ENCODE peak calls at places on chromosomes 4 and X, in five cellular contexts. N is activated T-helper 1 cell treated with anti-CD3 and anti-CD28 coated beads, Interleukin-2, amount 50 U/mL, for 16 hours; U is DMS153; A is brain microvascular endothelial cell; K is renal cortical epithelial cell. T is an unnamed sample.

GRCh38 chr4:127006509-127006908 is 626.2 kb upstream of the INTU start:
- DNase-seq in N (no peak), U (no peak), A (no peak), K (peak), T (no peak)

GRCh38 chrX:69126642-69127041 is 38.6 kb downstream of the PJA1 start:
- DNase-seq in N (no peak), U (no peak), A (no peak), K (peak), T (no peak)

GRCh38 chrX:18725316-18725943 is 18.0 kb downstream of the PPEF1 start:
- DNase-seq in N (no peak), U (no peak), A (no peak), K (no peak), T (no peak)

GRCh38 chrX:40065291-40066046 is 32.3 kb downstream of the BCOR start:
- DNase-seq in N (no peak), U (no peak), A (no peak), K (no peak), T (no peak)

GRCh38 chr4:131063878-131064277 is 1967.9 kb downstream of the C4orf33 start:
- DNase-seq in N (no peak), U (no peak), A (no peak), K (no peak), T (no peak)

GRCh38 chrX:44872319-44872816 is 620 bp upstream of the KDM6A start:
- DNase-seq in N (peak), U (no peak), A (no peak), K (no peak), T (no peak)

GRCh38 chrX:136199365-136199764 is 51.8 kb downstream of the MAP7D3 start:
- DNase-seq in N (no peak), U (no peak), A (no peak), K (no peak), T (no peak)

GRCh38 chr4:115972967-115973366 is 859.5 kb upstream of the NDST4 start:
- DNase-seq in N (no peak), U (no peak), A (no peak), K (no peak), T (no peak)

GRCh38 chr4:94342713-94343112 is at the start of gene HPGDS:
- DNase-seq in N (no peak), U (no peak), A (no peak), K (no peak), T (no peak)

GRCh38 chrX:55908685-55909212 is 191.2 kb downstream of the RRAGB start:
- DNase-seq in N (no peak), U (no peak), A (no peak), K (peak), T (no peak)